ENCODE peak calls at places on chromosomes 5 and 9, in eight cellular contexts. O is tibial nerve; A is HepG2; Z is spleen; J is right cardiac atrium; N is substantia nigra; U is CD8-positive, alpha-beta T cell; D is stomach. X is an unnamed sample.

GRCh38 chr5:119418782-119419101 is 33.6 kb upstream of the HSD17B4 start:
- DNase-seq in N (no peak), J (no peak), U (no peak), Z (no peak), D (peak; percentile 36), O (no peak), A (no peak), X (no peak)

GRCh38 chr9:130668694-130669093 is 4.3 kb downstream of the PRDM12 start:
- DNase-seq in U (no peak), N (no peak), J (no peak), Z (no peak), O (no peak), A (no peak), D (no peak), X (no peak)

GRCh38 chr5:113804264-113804663 is 290.8 kb downstream of the YTHDC2 start:
- DNase-seq in O (no peak), Z (no peak), J (no peak), N (no peak), A (no peak), D (no peak), U (no peak), X (no peak)

GRCh38 chr5:136195971-136196577 is 3.1 kb upstream of the SMIM32 start:
- DNase-seq in N (no peak), U (no peak), D (no peak), A (no peak), Z (no peak), J (no peak), O (no peak), X (no peak)

GRCh38 chr5:132455614-132456115 is 34.9 kb downstream of the IRF1 start:
- DNase-seq in D (no peak), A (peak; percentile 66), Z (peak; percentile 80), U (no peak), O (no peak), N (no peak), J (no peak), X (no peak)

GRCh38 chr5:89676634-89677033 is 732.9 kb downstream of the CETN3 start:
- DNase-seq in J (no peak), U (no peak), D (no peak), Z (no peak), N (no peak), A (no peak), O (no peak), X (no peak)

GRCh38 chr9:137434498-137435380 is 6.4 kb downstream of the ENTPD8 start:
- DNase-seq in D (no peak), O (no peak), J (peak; percentile 19), N (no peak), A (no peak), U (no peak), Z (peak; percentile 76), X (no peak)

GRCh38 chr5:56139978-56140562 is 93.1 kb downstream of the ANKRD55 start:
- DNase-seq in U (no peak), D (no peak), O (no peak), J (no peak), A (no peak), N (no peak), Z (no peak), X (no peak)

GRCh38 chr5:137582218-137582617 is 83.1 kb upstream of the SPOCK1 start:
- DNase-seq in D (no peak), J (no peak), O (peak; percentile 20), A (no peak), N (no peak), U (no peak), Z (no peak), X (no peak)

GRCh38 chr5:20128346-20128745 is 140.3 kb upstream of the CDH18 start:
- DNase-seq in U (no peak), N (no peak), D (no peak), Z (no peak), J (no peak), O (no peak), A (no peak), X (no peak)

GRCh38 chr9:126327016-126327749 is 554 bp downstream of the MVB12B start:
- DNase-seq in A (no peak), O (no peak), Z (peak; percentile 87), N (no peak), D (no peak), U (peak; percentile 33), J (peak; percentile 30), X (no peak)

GRCh38 chr5:148776780-148777179 is 49.6 kb upstream of the ADRB2 start:
- DNase-seq in Z (no peak), O (no peak), N (no peak), A (no peak), J (no peak), U (no peak), D (peak; percentile 35), X (no peak)

DNA sequence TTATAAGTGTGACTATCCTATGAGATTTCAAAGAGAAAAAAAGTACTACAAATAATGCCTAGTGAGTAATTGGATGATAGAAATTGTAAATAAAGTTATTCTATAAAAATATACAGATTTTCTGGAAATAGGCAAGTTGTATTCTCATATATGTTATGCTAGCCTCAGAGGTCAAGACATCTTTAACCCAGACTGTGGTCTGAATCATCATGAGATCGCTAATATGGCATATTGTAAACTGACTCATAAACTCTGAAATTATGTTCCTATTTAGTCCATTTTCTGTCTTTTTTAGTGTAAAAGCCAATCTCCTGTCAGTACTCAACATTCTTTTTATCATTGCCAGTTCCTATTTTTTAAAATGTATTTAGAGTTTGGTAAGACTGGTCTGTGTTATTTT is 14.2 kb downstream of the LOX start:
- DNase-seq in O (no peak), N (no peak), D (no peak), Z (no peak), U (no peak), A (no peak), J (no peak), X (no peak)
- H3K27ac ChIP-seq in O (no peak overlapping the region), N (no peak overlapping the region), D (no peak overlapping the region), Z (no peak overlapping the region), U (no peak overlapping the region), A (no peak overlapping the region), J (no peak overlapping the region), X (no peak overlapping the region)

GRCh38 chr5:181194489-181195248 is 10.3 kb downstream of the TRIM7 start:
- DNase-seq in A (no peak), N (no peak), U (no peak), O (no peak), Z (peak; percentile 71), J (no peak), D (no peak), X (no peak)
- H3K27ac ChIP-seq in A (no peak overlapping the region), N (no peak overlapping the region), U (no peak overlapping the region), O (peak overlapping the region; percentile 24), Z (no peak overlapping the region), J (no peak overlapping the region), D (no peak overlapping the region), X (no peak overlapping the region)

GRCh38 chr5:169847519-169847918 is 132.8 kb downstream of the INSYN2B start:
- DNase-seq in D (no peak), O (no peak), U (no peak), A (no peak), J (no peak), Z (no peak), N (no peak), X (no peak)

GRCh38 chr5:169850407-169850806 is 129.9 kb downstream of the INSYN2B start:
- DNase-seq in N (no peak), J (no peak), Z (no peak), U (no peak), A (no peak), O (no peak), D (no peak), X (no peak)

GRCh38 chr5:169848792-169849191 is 131.5 kb downstream of the INSYN2B start:
- DNase-seq in O (no peak), D (no peak), A (no peak), U (no peak), N (no peak), J (peak; percentile 28), Z (no peak), X (no peak)

DNA sequence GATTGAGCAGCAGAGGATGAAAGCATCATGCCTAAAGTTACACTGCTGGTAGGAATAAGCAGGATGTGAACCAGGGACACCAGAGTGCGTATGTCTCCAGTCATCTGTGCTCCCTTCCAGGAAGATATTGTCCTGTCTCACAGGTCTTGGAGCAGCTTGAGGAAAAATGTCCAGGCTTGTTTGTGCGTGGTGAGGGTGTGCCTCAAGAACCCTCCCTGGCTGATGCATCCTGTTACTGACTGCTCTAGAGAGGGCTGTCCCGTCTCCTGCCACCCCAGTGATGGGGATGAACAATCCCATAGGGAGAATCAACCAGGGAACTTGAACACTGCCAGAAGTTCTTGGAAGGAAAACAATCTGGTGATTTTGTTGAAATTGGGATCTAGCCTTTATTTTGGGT is 132.0 kb downstream of the INSYN2B start:
- DNase-seq in D (no peak), O (no peak), N (no peak), J (no peak), A (no peak), Z (no peak), U (no peak), X (no peak)
- H3K27ac ChIP-seq in D (no peak overlapping the region), O (no peak overlapping the region), N (no peak overlapping the region), J (no peak overlapping the region), A (no peak overlapping the region), Z (no peak overlapping the region), U (no peak overlapping the region), X (no peak overlapping the region)

GRCh38 chr5:176998828-176999227 is 7.8 kb downstream of the UIMC1 start:
- DNase-seq in U (no peak), A (no peak), J (no peak), O (no peak), N (no peak), D (no peak), Z (no peak), X (no peak)

GRCh38 chr5:176994460-176995121 is 12.0 kb downstream of the UIMC1 start:
- DNase-seq in N (no peak), U (no peak), J (peak; percentile 26), O (no peak), A (peak; percentile 87), Z (peak; percentile 83), D (peak; percentile 45), X (peak; percentile 46)

GRCh38 chr5:176996780-176997179 is 9.8 kb downstream of the UIMC1 start:
- DNase-seq in D (no peak), U (no peak), Z (no peak), N (no peak), J (no peak), A (no peak), O (no peak), X (no peak)

GRCh38 chr5:176995122-176995490 is 11.5 kb downstream of the UIMC1 start:
- DNase-seq in D (no peak), Z (no peak), O (no peak), N (no peak), J (no peak), U (no peak), A (no peak), X (no peak)

DNA sequence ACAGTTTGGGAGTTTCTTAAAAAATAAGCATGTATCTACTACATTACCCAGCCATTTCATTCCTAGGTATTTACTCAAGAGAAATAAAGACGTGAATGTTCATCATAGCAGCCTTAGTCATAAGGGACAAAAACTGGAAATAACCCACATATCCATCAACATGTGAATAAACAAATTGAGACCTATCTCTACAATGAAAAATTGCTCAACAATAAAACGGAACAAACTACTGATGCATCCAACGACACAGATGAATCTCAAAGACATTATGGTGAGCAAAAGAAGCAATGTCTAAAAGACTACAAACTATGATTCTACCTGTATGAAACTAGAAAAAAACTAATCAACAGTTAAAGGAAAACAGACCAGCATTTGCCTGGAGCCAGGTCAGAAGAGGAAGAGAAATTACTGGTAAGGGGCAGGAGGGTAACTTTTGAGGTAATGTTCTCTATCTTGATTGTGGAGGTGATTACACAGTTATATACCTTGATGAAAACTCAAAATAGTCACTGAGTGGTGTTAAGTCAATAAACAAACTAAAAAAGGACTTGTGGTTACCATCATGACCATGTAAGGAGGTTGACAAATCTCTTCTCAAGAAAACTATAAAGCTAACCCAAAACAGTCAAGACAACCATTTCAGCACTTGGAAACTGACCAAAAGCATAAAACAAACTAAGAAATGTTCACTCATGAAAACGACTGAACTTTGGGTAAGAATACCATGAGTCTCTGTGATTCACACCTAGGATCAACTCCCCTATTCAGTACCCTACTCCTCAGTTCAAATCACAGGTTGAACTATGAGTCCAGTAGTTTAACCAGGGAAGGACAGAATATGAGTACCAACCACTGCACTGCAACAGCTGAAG is 10.4 kb downstream of the UIMC1 start:
- DNase-seq in D (no peak), N (no peak), J (no peak), A (no peak), U (no peak), O (no peak), Z (no peak), X (no peak)
- H3K27ac ChIP-seq in D (no peak overlapping the region), N (no peak overlapping the region), J (no peak overlapping the region), A (peak overlapping the region; percentile 21), U (no peak overlapping the region), O (no peak overlapping the region), Z (peak overlapping the region; percentile 89), X (no peak overlapping the region)